ENCODE peak calls at places on chromosomes 6 and 20, in five cellular contexts. L is NCI-H524, V is transverse colon, Q is left colon, S is KG1. A is an unnamed sample.

GRCh38 chr6:7881765-7882500 is 28.7 kb downstream of the TXNDC5 start:
- DNase-seq in L (no peak), V (no peak), Q (no peak), S (no peak), A (no peak)

GRCh38 chr6:96542702-96543101 is 20.2 kb upstream of the FHL5 start:
- DNase-seq in L (peak), V (no peak), Q (no peak), S (no peak), A (no peak)

GRCh38 chr6:139028242-139028657 is 295 bp upstream of the ABRACL start:
- DNase-seq in L (no peak), V (no peak), Q (no peak), S (no peak), A (no peak)

GRCh38 chr6:111550953-111551352 is 54.7 kb downstream of the TRAF3IP2 start:
- DNase-seq in L (peak), V (no peak), Q (no peak), S (no peak), A (no peak)

GRCh38 chr6:107185570-107185969 is 70.3 kb upstream of the BEND3 start:
- DNase-seq in L (no peak), V (no peak), Q (peak), S (no peak), A (no peak)

GRCh38 chr6:134074151-134074712 is 21.8 kb upstream of the SLC2A12 start:
- DNase-seq in L (no peak), V (no peak), Q (no peak), S (no peak), A (no peak)

GRCh38 chr6:16251706-16252105 is 13.3 kb downstream of the GMPR start:
- DNase-seq in L (no peak), V (no peak), Q (no peak), S (no peak), A (no peak)

GRCh38 chr6:53326372-53327016 is 22.3 kb downstream of the ELOVL5 start:
- DNase-seq in L (no peak), V (peak), Q (no peak), S (no peak), A (peak)

GRCh38 chr6:24287239-24287638 is 70.6 kb downstream of the DCDC2 start:
- DNase-seq in L (no peak), V (no peak), Q (no peak), S (no peak), A (no peak)

GRCh38 chr20:35319206-35320197 is 27.3 kb upstream of the FAM83C start:
- DNase-seq in L (no peak), V (no peak), Q (no peak), S (no peak), A (no peak)

GRCh38 chr20:61510778-61511330 is 258.8 kb downstream of the CDH4 start:
- DNase-seq in L (no peak), V (no peak), Q (no peak), S (no peak), A (no peak)

GRCh38 chr6:131117866-131118265 is 17.4 kb upstream of the AKAP7 start:
- DNase-seq in L (no peak), V (no peak), Q (no peak), S (no peak), A (no peak)

GRCh38 chr6:149545258-149545753 is 537 bp downstream of the PPIL4 start:
- DNase-seq in L (peak), V (peak), Q (peak), S (no peak), A (no peak)

GRCh38 chr6:32096394-32097258 is 12.5 kb downstream of the TNXB start:
- DNase-seq in L (no peak), V (no peak), Q (no peak), S (no peak), A (no peak)

GRCh38 chr6:143745160-143746133 is 67.7 kb downstream of the PHACTR2 start:
- DNase-seq in L (peak), V (peak), Q (peak), S (no peak), A (peak)

GRCh38 chr6:56314683-56315523 is 67.5 kb upstream of the COL21A1 start:
- DNase-seq in L (peak), V (no peak), Q (no peak), S (peak), A (peak)

GRCh38 chr6:31193206-31193605 is 22.7 kb upstream of the POU5F1 start:
- DNase-seq in L (no peak), V (no peak), Q (no peak), S (no peak), A (no peak)

GRCh38 chr6:3307436-3307835 is 48.7 kb downstream of the PSMG4 start:
- DNase-seq in L (no peak), V (no peak), Q (no peak), S (no peak), A (no peak)

A was measured in SK-N-MC.